ENCODE peak calls at places on chromosomes 5 and 9, in nine cellular contexts. One of them, this sample, is unnamed.
A peak's percentile ranks its signal among the peaks of the same experiment; 100 is the strongest.

GRCh38 chr5:55564716-55565115 is 30.0 kb upstream of the PLPP1 start:
- DNase-seq in HFFc6: no peak
- DNase-seq in CD8-positive, alpha-beta T cell: no peak
- DNase-seq in A549: peak; percentile 17
- DNase-seq in fibroblast of pulmonary artery: no peak
- DNase-seq in GM23338: no peak
- DNase-seq in WTC11: no peak
- DNase-seq in CD14-positive monocyte: no peak
- DNase-seq in GM20000: peak; percentile 53
- DNase-seq in this sample: no peak

GRCh38 chr5:8349855-8350254 is 480.9 kb downstream of the MTRR start:
- DNase-seq in CD8-positive, alpha-beta T cell: no peak
- DNase-seq in GM20000: peak; percentile 8
- DNase-seq in GM23338: no peak
- DNase-seq in fibroblast of pulmonary artery: no peak
- DNase-seq in WTC11: no peak
- DNase-seq in CD14-positive monocyte: no peak
- DNase-seq in HFFc6: no peak
- DNase-seq in A549: no peak
- DNase-seq in this sample: no peak

GRCh38 chr9:87859137-87859536 is 23.5 kb upstream of the SPATA31E1 start:
- DNase-seq in CD14-positive monocyte: no peak
- DNase-seq in A549: no peak
- DNase-seq in CD8-positive, alpha-beta T cell: no peak
- DNase-seq in fibroblast of pulmonary artery: no peak
- DNase-seq in GM23338: no peak
- DNase-seq in WTC11: no peak
- DNase-seq in GM20000: no peak
- DNase-seq in HFFc6: no peak
- DNase-seq in this sample: no peak

GRCh38 chr9:81423589-81424326 is 265.6 kb downstream of the TLE1 start:
- DNase-seq in WTC11: no peak
- DNase-seq in CD8-positive, alpha-beta T cell: no peak
- DNase-seq in A549: no peak
- DNase-seq in fibroblast of pulmonary artery: no peak
- DNase-seq in HFFc6: no peak
- DNase-seq in GM23338: no peak
- DNase-seq in CD14-positive monocyte: no peak
- DNase-seq in GM20000: no peak
- DNase-seq in this sample: no peak

GRCh38 chr5:111535879-111536549 is 23.7 kb upstream of the STARD4 start:
- DNase-seq in HFFc6: no peak
- DNase-seq in CD8-positive, alpha-beta T cell: no peak
- DNase-seq in GM23338: no peak
- DNase-seq in CD14-positive monocyte: no peak
- DNase-seq in fibroblast of pulmonary artery: no peak
- DNase-seq in GM20000: no peak
- DNase-seq in A549: no peak
- DNase-seq in WTC11: no peak
- DNase-seq in this sample: no peak

GRCh38 chr5:179368806-179369529 is 23.7 kb upstream of the ADAMTS2 start:
- DNase-seq in fibroblast of pulmonary artery: no peak
- DNase-seq in GM20000: no peak
- DNase-seq in HFFc6: no peak
- DNase-seq in A549: no peak
- DNase-seq in CD8-positive, alpha-beta T cell: no peak
- DNase-seq in GM23338: no peak
- DNase-seq in WTC11: no peak
- DNase-seq in CD14-positive monocyte: peak; percentile 38
- DNase-seq in this sample: no peak

GRCh38 chr5:171667341-171668096 is 118.1 kb upstream of the SMIM23 start:
- DNase-seq in GM23338: peak; percentile 91
- DNase-seq in HFFc6: no peak
- DNase-seq in WTC11: peak; percentile 61
- DNase-seq in GM20000: no peak
- DNase-seq in A549: no peak
- DNase-seq in CD14-positive monocyte: no peak
- DNase-seq in fibroblast of pulmonary artery: peak; percentile 77
- DNase-seq in CD8-positive, alpha-beta T cell: no peak
- DNase-seq in this sample: no peak

GRCh38 chr5:59104400-59105117 is 521.7 kb downstream of the RAB3C start:
- DNase-seq in A549: peak; percentile 93
- DNase-seq in GM20000: no peak
- DNase-seq in GM23338: peak; percentile 21
- DNase-seq in HFFc6: no peak
- DNase-seq in fibroblast of pulmonary artery: peak; percentile 21
- DNase-seq in CD8-positive, alpha-beta T cell: no peak
- DNase-seq in CD14-positive monocyte: no peak
- DNase-seq in WTC11: no peak
- DNase-seq in this sample: no peak

GRCh38 chr5:172501708-172502379 is 47.5 kb upstream of the SH3PXD2B start:
- DNase-seq in CD14-positive monocyte: no peak
- DNase-seq in A549: no peak
- DNase-seq in fibroblast of pulmonary artery: no peak
- DNase-seq in GM20000: no peak
- DNase-seq in WTC11: no peak
- DNase-seq in GM23338: no peak
- DNase-seq in CD8-positive, alpha-beta T cell: peak; percentile 32
- DNase-seq in HFFc6: no peak
- DNase-seq in this sample: no peak

GRCh38 chr9:117555964-117556629 is 141.2 kb upstream of the ASTN2 start:
- DNase-seq in CD8-positive, alpha-beta T cell: no peak
- DNase-seq in GM23338: peak; percentile 91
- DNase-seq in WTC11: peak; percentile 83
- DNase-seq in fibroblast of pulmonary artery: peak; percentile 2
- DNase-seq in GM20000: peak; percentile 49
- DNase-seq in HFFc6: peak; percentile 1
- DNase-seq in A549: peak; percentile 62
- DNase-seq in CD14-positive monocyte: no peak
- DNase-seq in this sample: no peak

GRCh38 chr5:147169399-147169798 is 65.4 kb upstream of the STK32A start:
- DNase-seq in WTC11: no peak
- DNase-seq in fibroblast of pulmonary artery: peak; percentile 49
- DNase-seq in A549: no peak
- DNase-seq in GM23338: no peak
- DNase-seq in GM20000: no peak
- DNase-seq in HFFc6: no peak
- DNase-seq in CD14-positive monocyte: no peak
- DNase-seq in CD8-positive, alpha-beta T cell: no peak
- DNase-seq in this sample: no peak

GRCh38 chr5:31186672-31187267 is 6.7 kb upstream of the CDH6 start:
- DNase-seq in fibroblast of pulmonary artery: peak; percentile 66
- DNase-seq in WTC11: no peak
- DNase-seq in CD14-positive monocyte: no peak
- DNase-seq in GM23338: peak; percentile 72
- DNase-seq in HFFc6: peak; percentile 23
- DNase-seq in CD8-positive, alpha-beta T cell: no peak
- DNase-seq in A549: peak; percentile 38
- DNase-seq in GM20000: no peak
- DNase-seq in this sample: no peak

GRCh38 chr5:151068571-151069197 is 12.2 kb downstream of the TNIP1 start:
- DNase-seq in CD14-positive monocyte: no peak
- DNase-seq in GM20000: no peak
- DNase-seq in CD8-positive, alpha-beta T cell: no peak
- DNase-seq in HFFc6: no peak
- DNase-seq in fibroblast of pulmonary artery: no peak
- DNase-seq in A549: no peak
- DNase-seq in WTC11: no peak
- DNase-seq in GM23338: no peak
- DNase-seq in this sample: no peak

GRCh38 chr5:96407441-96407840 is 25.6 kb downstream of the PCSK1 start:
- DNase-seq in fibroblast of pulmonary artery: no peak
- DNase-seq in GM23338: no peak
- DNase-seq in A549: no peak
- DNase-seq in WTC11: no peak
- DNase-seq in CD8-positive, alpha-beta T cell: no peak
- DNase-seq in GM20000: no peak
- DNase-seq in HFFc6: no peak
- DNase-seq in CD14-positive monocyte: no peak
- DNase-seq in this sample: no peak

GRCh38 chr5:17216974-17217325 is 481 bp upstream of the BASP1 start:
- DNase-seq in GM20000: no peak
- DNase-seq in WTC11: peak; percentile 66
- DNase-seq in CD8-positive, alpha-beta T cell: no peak
- DNase-seq in A549: peak; percentile 86
- DNase-seq in fibroblast of pulmonary artery: peak; percentile 61
- DNase-seq in HFFc6: no peak
- DNase-seq in GM23338: peak; percentile 74
- DNase-seq in CD14-positive monocyte: no peak
- DNase-seq in this sample: no peak

GRCh38 chr9:114000671-114001409 is 77.3 kb downstream of the AMBP start:
- DNase-seq in fibroblast of pulmonary artery: no peak
- DNase-seq in A549: no peak
- DNase-seq in CD8-positive, alpha-beta T cell: peak; percentile 17
- DNase-seq in HFFc6: no peak
- DNase-seq in GM20000: no peak
- DNase-seq in WTC11: no peak
- DNase-seq in CD14-positive monocyte: peak; percentile 42
- DNase-seq in GM23338: no peak
- DNase-seq in this sample: no peak

GRCh38 chr9:121201738-121202533 is at the start of gene RAB14:
- DNase-seq in CD8-positive, alpha-beta T cell: peak; percentile 100
- DNase-seq in A549: peak; percentile 98
- DNase-seq in WTC11: peak; percentile 99
- DNase-seq in fibroblast of pulmonary artery: peak; percentile 98
- DNase-seq in CD14-positive monocyte: peak; percentile 100
- DNase-seq in HFFc6: peak; percentile 97
- DNase-seq in GM23338: peak; percentile 99
- DNase-seq in GM20000: peak; percentile 99
- DNase-seq in this sample: peak; percentile 85

GRCh38 chr9:131605770-131606590 is 60.7 kb downstream of the PRRT1B start:
- DNase-seq in CD14-positive monocyte: no peak
- DNase-seq in GM23338: no peak
- DNase-seq in CD8-positive, alpha-beta T cell: no peak
- DNase-seq in A549: peak; percentile 55
- DNase-seq in WTC11: no peak
- DNase-seq in GM20000: no peak
- DNase-seq in fibroblast of pulmonary artery: no peak
- DNase-seq in HFFc6: no peak
- DNase-seq in this sample: no peak

GRCh38 chr5:15621094-15621493 is 121.1 kb downstream of the FBXL7 start:
- DNase-seq in CD8-positive, alpha-beta T cell: no peak
- DNase-seq in GM23338: no peak
- DNase-seq in HFFc6: peak; percentile 72
- DNase-seq in WTC11: no peak
- DNase-seq in A549: no peak
- DNase-seq in GM20000: no peak
- DNase-seq in CD14-positive monocyte: no peak
- DNase-seq in fibroblast of pulmonary artery: peak; percentile 56
- DNase-seq in this sample: no peak
- TF ChIP-seq CTCF in CD8-positive, alpha-beta T cell: no peak
- TF ChIP-seq CTCF in GM23338: no peak
- TF ChIP-seq CTCF in HFFc6: no peak
- TF ChIP-seq CTCF in WTC11: no peak
- TF ChIP-seq CTCF in A549: no peak
- TF ChIP-seq CTCF in GM20000: no peak
- TF ChIP-seq CTCF in CD14-positive monocyte: no peak
- TF ChIP-seq CTCF in fibroblast of pulmonary artery: no peak
- TF ChIP-seq CTCF in this sample: no peak

DNA sequence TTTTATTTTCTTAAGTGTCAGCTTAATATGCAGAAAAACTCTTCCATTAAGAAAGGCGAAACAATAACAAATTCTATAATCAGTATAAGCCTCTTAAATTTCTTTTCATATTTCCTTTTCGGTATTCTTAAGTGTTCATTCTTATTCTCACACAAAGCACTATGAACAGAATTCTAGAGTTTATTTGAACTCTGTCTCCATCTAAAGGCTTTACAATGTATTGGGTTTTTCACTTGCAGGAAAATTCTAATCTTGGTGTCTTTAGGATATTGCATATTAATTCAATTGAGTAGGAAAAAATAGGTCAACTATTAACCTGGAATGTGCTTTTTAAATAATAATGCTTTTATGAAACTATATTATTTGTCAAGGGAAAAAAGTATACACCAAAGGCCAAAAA is 166.6 kb downstream of the SLF1 start:
- DNase-seq in GM23338: no peak
- DNase-seq in fibroblast of pulmonary artery: peak; percentile 8
- DNase-seq in WTC11: no peak
- DNase-seq in CD14-positive monocyte: no peak
- DNase-seq in HFFc6: no peak
- DNase-seq in A549: no peak
- DNase-seq in CD8-positive, alpha-beta T cell: no peak
- DNase-seq in GM20000: no peak
- DNase-seq in this sample: no peak
- TF ChIP-seq CTCF in GM23338: peak; percentile 46
- TF ChIP-seq CTCF in fibroblast of pulmonary artery: peak; percentile 17
- TF ChIP-seq CTCF in WTC11: no peak
- TF ChIP-seq CTCF in CD14-positive monocyte: no peak
- TF ChIP-seq CTCF in HFFc6: peak; percentile 51
- TF ChIP-seq CTCF in A549: no peak
- TF ChIP-seq CTCF in CD8-positive, alpha-beta T cell: no peak
- TF ChIP-seq CTCF in GM20000: no peak
- TF ChIP-seq CTCF in this sample: peak; percentile 40

GRCh38 chr9:124266826-124267201 is 9.1 kb downstream of the NEK6 start:
- DNase-seq in A549: no peak
- DNase-seq in GM20000: no peak
- DNase-seq in CD14-positive monocyte: no peak
- DNase-seq in GM23338: no peak
- DNase-seq in WTC11: no peak
- DNase-seq in HFFc6: no peak
- DNase-seq in fibroblast of pulmonary artery: no peak
- DNase-seq in CD8-positive, alpha-beta T cell: no peak
- DNase-seq in this sample: no peak

GRCh38 chr9:124266139-124266825 is 8.5 kb downstream of the NEK6 start:
- DNase-seq in HFFc6: peak; percentile 53
- DNase-seq in CD14-positive monocyte: no peak
- DNase-seq in WTC11: no peak
- DNase-seq in GM20000: no peak
- DNase-seq in CD8-positive, alpha-beta T cell: no peak
- DNase-seq in fibroblast of pulmonary artery: no peak
- DNase-seq in GM23338: no peak
- DNase-seq in A549: no peak
- DNase-seq in this sample: no peak

GRCh38 chr9:124269556-124269955 is 11.8 kb downstream of the NEK6 start:
- DNase-seq in fibroblast of pulmonary artery: no peak
- DNase-seq in GM23338: no peak
- DNase-seq in A549: no peak
- DNase-seq in WTC11: no peak
- DNase-seq in GM20000: no peak
- DNase-seq in CD8-positive, alpha-beta T cell: no peak
- DNase-seq in CD14-positive monocyte: no peak
- DNase-seq in HFFc6: no peak
- DNase-seq in this sample: no peak

GRCh38 chr9:124268248-124268647 is 10.5 kb downstream of the NEK6 start:
- DNase-seq in WTC11: no peak
- DNase-seq in CD8-positive, alpha-beta T cell: no peak
- DNase-seq in GM23338: no peak
- DNase-seq in fibroblast of pulmonary artery: no peak
- DNase-seq in GM20000: no peak
- DNase-seq in CD14-positive monocyte: no peak
- DNase-seq in A549: no peak
- DNase-seq in HFFc6: no peak
- DNase-seq in this sample: no peak

GRCh38 chr9:124267271-124267807 is 9.6 kb downstream of the NEK6 start:
- DNase-seq in CD8-positive, alpha-beta T cell: no peak
- DNase-seq in HFFc6: peak; percentile 82
- DNase-seq in A549: peak; percentile 79
- DNase-seq in CD14-positive monocyte: peak; percentile 85
- DNase-seq in WTC11: no peak
- DNase-seq in GM23338: no peak
- DNase-seq in GM20000: no peak
- DNase-seq in fibroblast of pulmonary artery: peak; percentile 83
- DNase-seq in this sample: no peak
- TF ChIP-seq CTCF in CD8-positive, alpha-beta T cell: no peak
- TF ChIP-seq CTCF in HFFc6: peak; percentile 32
- TF ChIP-seq CTCF in A549: no peak
- TF ChIP-seq CTCF in CD14-positive monocyte: peak; percentile 9
- TF ChIP-seq CTCF in WTC11: no peak
- TF ChIP-seq CTCF in GM23338: no peak
- TF ChIP-seq CTCF in GM20000: no peak
- TF ChIP-seq CTCF in fibroblast of pulmonary artery: no peak
- TF ChIP-seq CTCF in this sample: no peak

GRCh38 chr9:137025120-137025966 is 2.7 kb downstream of the ABCA2 start:
- DNase-seq in WTC11: no peak
- DNase-seq in A549: no peak
- DNase-seq in CD8-positive, alpha-beta T cell: peak; percentile 56
- DNase-seq in HFFc6: no peak
- DNase-seq in CD14-positive monocyte: no peak
- DNase-seq in GM20000: no peak
- DNase-seq in GM23338: no peak
- DNase-seq in fibroblast of pulmonary artery: no peak
- DNase-seq in this sample: no peak
- TF ChIP-seq CTCF in WTC11: no peak
- TF ChIP-seq CTCF in A549: no peak
- TF ChIP-seq CTCF in CD8-positive, alpha-beta T cell: no peak
- TF ChIP-seq CTCF in HFFc6: no peak
- TF ChIP-seq CTCF in CD14-positive monocyte: no peak
- TF ChIP-seq CTCF in GM20000: no peak
- TF ChIP-seq CTCF in GM23338: no peak
- TF ChIP-seq CTCF in fibroblast of pulmonary artery: no peak
- TF ChIP-seq CTCF in this sample: no peak

This sample was measured in D721Med.